ENCODE peak calls at places on chromosomes 12 and 14, in ten cellular contexts. W is cardiac muscle cell; E is HCT116; Y is effector memory CD4-positive, alpha-beta T cell; G is heart right ventricle; B is AG04450; Z is CD4-positive, alpha-beta memory T cell; T is right atrium auricular region; M is heart left ventricle; C is IMR-90. P is an unnamed sample.

GRCh38 chr14:98379829-98380228 is 892.2 kb downstream of the BCL11B start:
- DNase-seq in W (no peak), E (no peak), Y (no peak), G (no peak), B (no peak), Z (no peak), T (no peak), M (no peak), C (no peak), P (no peak)

GRCh38 chr12:90922068-90922743 is 32.8 kb downstream of the CCER1 start:
- DNase-seq in W (peak), E (no peak), Y (no peak), G (no peak), B (no peak), Z (no peak), T (no peak), M (no peak), C (peak), P (no peak)

GRCh38 chr14:49955013-49955412 is 62.1 kb downstream of the ARF6 start:
- DNase-seq in W (no peak), E (no peak), Y (no peak), G (no peak), B (no peak), Z (no peak), T (no peak), M (no peak), C (no peak), P (no peak)

GRCh38 chr14:22448905-22449611 is 140.0 kb downstream of the DAD1 start:
- DNase-seq in W (peak), E (no peak), Y (no peak), G (no peak), B (no peak), Z (no peak), T (no peak), M (no peak), C (peak), P (no peak)

GRCh38 chr14:52888159-52888558 is 62.7 kb downstream of the FERMT2 start:
- DNase-seq in W (no peak), E (no peak), Y (no peak), G (no peak), B (no peak), Z (no peak), T (no peak), M (no peak), C (no peak), P (no peak)

GRCh38 chr12:6294533-6295186 is 15.8 kb upstream of the PLEKHG6 start:
- DNase-seq in W (no peak), E (no peak), Y (no peak), G (no peak), B (no peak), Z (no peak), T (no peak), M (no peak), C (no peak), P (no peak)

GRCh38 chr12:6450869-6451347 is 934 bp upstream of the TAPBPL start:
- DNase-seq in W (no peak), E (no peak), Y (no peak), G (no peak), B (no peak), Z (no peak), T (no peak), M (no peak), C (no peak), P (no peak)

GRCh38 chr12:50440288-50440687 is 39.6 kb downstream of the LARP4 start:
- DNase-seq in W (no peak), E (no peak), Y (no peak), G (no peak), B (no peak), Z (no peak), T (no peak), M (no peak), C (no peak), P (no peak)

GRCh38 chr12:14283489-14284144 is 81.9 kb upstream of the ATF7IP start:
- DNase-seq in W (no peak), E (no peak), Y (no peak), G (no peak), B (no peak), Z (no peak), T (no peak), M (no peak), C (no peak), P (no peak)

GRCh38 chr14:54117401-54117800 is 160.8 kb upstream of the BMP4 start:
- DNase-seq in W (no peak), E (no peak), Y (no peak), G (no peak), B (no peak), Z (no peak), T (no peak), M (no peak), C (no peak), P (no peak)

GRCh38 chr12:48389409-48389808 is 38.7 kb upstream of the ZNF641 start:
- DNase-seq in W (no peak), E (no peak), Y (no peak), G (peak), B (no peak), Z (no peak), T (no peak), M (no peak), C (no peak), P (no peak)

GRCh38 chr14:96265387-96265786 is 9.4 kb downstream of the BDKRB1 start:
- DNase-seq in W (no peak), E (no peak), Y (no peak), G (no peak), B (no peak), Z (no peak), T (no peak), M (no peak), C (peak), P (no peak)

GRCh38 chr14:34498684-34499412 is 36.8 kb upstream of the SPTSSA start:
- DNase-seq in W (peak), E (peak), Y (no peak), G (no peak), B (no peak), Z (peak), T (no peak), M (no peak), C (peak), P (no peak)

GRCh38 chr12:49949124-49949845 is 1.3 kb upstream of the AQP2 start:
- DNase-seq in W (no peak), E (no peak), Y (no peak), G (no peak), B (no peak), Z (no peak), T (no peak), M (no peak), C (no peak), P (no peak)

GRCh38 chr12:114221976-114222630 is 183.8 kb downstream of the TBX5 start:
- DNase-seq in W (no peak), E (no peak), Y (no peak), G (no peak), B (no peak), Z (no peak), T (no peak), M (no peak), C (no peak), P (no peak)

GRCh38 chr12:116492703-116493324 is 66.4 kb upstream of the MAP1LC3B2 start:
- DNase-seq in W (peak), E (peak), Y (no peak), G (no peak), B (no peak), Z (no peak), T (no peak), M (no peak), C (peak), P (no peak)

GRCh38 chr14:95220663-95221231 is 63.4 kb upstream of the DICER1 start:
- DNase-seq in W (peak), E (no peak), Y (no peak), G (no peak), B (no peak), Z (no peak), T (no peak), M (no peak), C (peak), P (no peak)

GRCh38 chr12:46455648-46456352 is 83.2 kb upstream of the SLC38A2 start:
- DNase-seq in W (no peak), E (peak), Y (no peak), G (no peak), B (no peak), Z (no peak), T (no peak), M (no peak), C (no peak), P (no peak)

GRCh38 chr14:50225974-50226297 is 5.4 kb downstream of the SOS2 start:
- DNase-seq in W (no peak), E (no peak), Y (no peak), G (no peak), B (no peak), Z (no peak), T (no peak), M (no peak), C (no peak), P (no peak)

GRCh38 chr14:101018561-101019290 is 115.2 kb upstream of the RTL1 start:
- DNase-seq in W (no peak), E (no peak), Y (no peak), G (no peak), B (no peak), Z (no peak), T (peak), M (no peak), C (no peak), P (no peak)

GRCh38 chr12:132827763-132828703 is 636 bp downstream of the GOLGA3 start:
- DNase-seq in W (peak), E (no peak), Y (peak), G (peak), B (peak), Z (no peak), T (no peak), M (peak), C (peak), P (peak)

GRCh38 chr14:61342941-61343340 is 21.6 kb downstream of the PRKCH start:
- DNase-seq in W (no peak), E (no peak), Y (no peak), G (no peak), B (no peak), Z (no peak), T (no peak), M (no peak), C (no peak), P (no peak)
- H3K27ac ChIP-seq in W (peak), E (no peak), Y (peak), G (peak), B (no peak), Z (peak), T (peak), M (peak), C (no peak), P (peak)

GRCh38 chr12:42484996-42485395 is 104.5 kb downstream of the PRICKLE1 start:
- DNase-seq in W (no peak), E (no peak), Y (no peak), G (no peak), B (no peak), Z (no peak), T (no peak), M (no peak), C (peak), P (no peak)
- H3K27ac ChIP-seq in W (peak), E (no peak), Y (no peak), G (peak), B (no peak), Z (no peak), T (no peak), M (peak), C (no peak), P (no peak)

DNA sequence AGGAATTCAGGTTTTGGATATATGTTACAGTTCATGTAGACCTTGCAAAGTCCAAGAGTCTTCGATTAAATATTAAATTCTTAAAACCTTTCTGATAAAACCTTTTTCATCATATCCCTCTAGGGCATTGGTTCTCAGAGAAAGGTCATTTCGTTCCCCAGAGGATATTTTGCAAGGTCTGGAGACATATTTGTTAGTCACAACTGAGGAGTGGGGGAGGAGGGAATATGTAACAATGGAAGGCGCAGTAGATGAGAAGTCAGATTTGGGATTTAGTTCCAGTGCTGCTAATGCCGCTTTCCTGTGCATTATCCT is 5.3 kb downstream of the TMEM253 start:
- DNase-seq in W (peak), E (no peak), Y (no peak), G (no peak), B (no peak), Z (no peak), T (no peak), M (no peak), C (no peak), P (no peak)
- H3K27ac ChIP-seq in W (no peak), E (no peak), Y (no peak), G (peak), B (no peak), Z (no peak), T (peak), M (peak), C (peak), P (peak)

GRCh38 chr12:122852336-122853275 is 17.3 kb downstream of the HIP1R start:
- DNase-seq in W (no peak), E (no peak), Y (no peak), G (no peak), B (no peak), Z (no peak), T (no peak), M (no peak), C (no peak), P (no peak)
- H3K27ac ChIP-seq in W (no peak), E (no peak), Y (no peak), G (peak), B (no peak), Z (no peak), T (peak), M (peak), C (no peak), P (peak)

GRCh38 chr14:103432627-103433026 is 47.4 kb downstream of the MARK3 start:
- DNase-seq in W (no peak), E (no peak), Y (no peak), G (no peak), B (no peak), Z (no peak), T (no peak), M (no peak), C (no peak), P (no peak)
- H3K27ac ChIP-seq in W (no peak), E (no peak), Y (no peak), G (no peak), B (no peak), Z (no peak), T (no peak), M (no peak), C (no peak), P (no peak)